ENCODE peak calls at places on chromosome X, in ten cellular contexts. H is amygdala, K is A549, F is Panc1, D is osteocyte, S is NAMALWA, G is GM12864, N is tibial nerve, Z is HT-29, W is epithelial cell of prostate. X is an unnamed sample.

GRCh38 chrX:107687445-107687844 is 59.1 kb downstream of the PRPS1 start:
- DNase-seq in G (no peak), N (no peak), K (no peak), H (no peak), D (no peak), Z (no peak), W (no peak), F (no peak), S (no peak), X (no peak)

GRCh38 chrX:42944381-42944998 is 166.5 kb upstream of the PPP1R2C start:
- DNase-seq in S (peak; percentile 48), G (no peak), N (no peak), H (no peak), Z (no peak), D (no peak), F (no peak), W (no peak), K (no peak), X (no peak)

GRCh38 chrX:12412561-12412960 is 274.3 kb downstream of the FRMPD4 start:
- DNase-seq in N (no peak), S (no peak), W (no peak), G (no peak), Z (no peak), D (no peak), K (no peak), F (no peak), H (no peak), X (no peak)

GRCh38 chrX:153708415-153708814 is 15.8 kb downstream of the BCAP31 start:
- DNase-seq in S (peak; percentile 69), D (no peak), W (peak; percentile 69), G (no peak), H (peak; percentile 40), K (peak; percentile 73), N (no peak), F (no peak), Z (peak; percentile 96), X (no peak)

GRCh38 chrX:120671963-120672362 is 42.1 kb upstream of the C1GALT1C1 start:
- DNase-seq in K (no peak), Z (no peak), W (no peak), F (no peak), D (no peak), H (no peak), N (no peak), G (no peak), S (no peak), X (no peak)

GRCh38 chrX:107448625-107449468 is 605 bp upstream of the FRMPD3 start:
- DNase-seq in D (no peak), G (no peak), K (peak; percentile 53), W (no peak), H (no peak), S (peak; percentile 58), Z (peak; percentile 19), N (no peak), F (no peak), X (no peak)

GRCh38 chrX:38959736-38960534 is 158.7 kb downstream of the MID1IP1 start:
- DNase-seq in N (no peak), F (no peak), Z (no peak), G (no peak), H (no peak), K (no peak), D (no peak), S (peak; percentile 2), W (no peak), X (no peak)

GRCh38 chrX:25523574-25523973 is 507.8 kb upstream of the ARX start:
- DNase-seq in F (no peak), G (no peak), H (no peak), W (no peak), Z (peak; percentile 43), N (no peak), K (peak; percentile 10), D (no peak), S (peak; percentile 38), X (peak; percentile 60)

GRCh38 chrX:38220936-38221386 is 290 bp upstream of the SRPX start:
- DNase-seq in K (no peak), G (no peak), Z (no peak), H (no peak), S (no peak), D (no peak), W (no peak), F (no peak), N (no peak), X (no peak)

GRCh38 chrX:130343411-130343810 is 3.7 kb downstream of the SLC25A14 start:
- DNase-seq in S (no peak), H (no peak), N (no peak), K (no peak), Z (no peak), F (no peak), G (no peak), W (no peak), D (no peak), X (no peak)

GRCh38 chrX:107713205-107714195 is 62.1 kb downstream of the TSC22D3 start:
- DNase-seq in H (no peak), N (no peak), Z (no peak), D (no peak), S (no peak), K (no peak), G (no peak), F (no peak), W (no peak), X (no peak)

GRCh38 chrX:45622538-45622937 is 421.9 kb upstream of the DIPK2B start:
- DNase-seq in H (no peak), N (no peak), G (no peak), W (peak; percentile 2), K (no peak), F (no peak), D (no peak), S (no peak), Z (no peak), X (no peak)

GRCh38 chrX:149493567-149494562 is 11.2 kb downstream of the IDS start:
- DNase-seq in G (no peak), N (no peak), W (no peak), S (peak; percentile 16), D (no peak), F (no peak), K (no peak), Z (peak; percentile 51), H (no peak), X (no peak)

GRCh38 chrX:139141370-139141769 is 389.2 kb upstream of the F9 start:
- DNase-seq in S (no peak), Z (no peak), W (no peak), D (no peak), H (no peak), G (no peak), F (no peak), K (no peak), N (no peak), X (no peak)

GRCh38 chrX:70044541-70045245 is 5.0 kb downstream of the AWAT2 start:
- DNase-seq in N (no peak), S (no peak), G (no peak), F (no peak), K (no peak), W (no peak), H (no peak), D (peak; percentile 75), Z (no peak), X (no peak)

GRCh38 chrX:14899607-14900006 is 26.4 kb downstream of the MOSPD2 start:
- DNase-seq in W (no peak), F (peak; percentile 12), S (peak; percentile 12), K (peak; percentile 1), N (no peak), Z (no peak), H (no peak), D (no peak), G (no peak), X (peak; percentile 33)

GRCh38 chrX:19225906-19226305 is 103.6 kb upstream of the ADGRG2 start:
- DNase-seq in H (no peak), W (no peak), D (no peak), K (peak; percentile 13), F (no peak), N (no peak), Z (peak; percentile 32), S (peak; percentile 4), G (no peak), X (no peak)

GRCh38 chrX:41823402-41823801 is 99.4 kb downstream of the GPR82 start:
- DNase-seq in K (no peak), D (no peak), H (no peak), Z (no peak), G (no peak), W (no peak), S (no peak), N (no peak), F (no peak), X (no peak)

GRCh38 chrX:116240446-116240845 is 69.9 kb downstream of the AGTR2 start:
- DNase-seq in K (no peak), F (no peak), D (no peak), N (no peak), S (no peak), Z (peak; percentile 77), W (no peak), G (no peak), H (no peak), X (no peak)